ENCODE peak calls at places on chromosomes 2 and 18, in eight cellular contexts. T is heart left ventricle, Y is transverse colon, M is tibial nerve, S is right lobe of liver, V is GM12891, W is uterus, N is prostate gland. Q is an unnamed sample.

GRCh38 chr2:43174368-43175186 is 51.8 kb downstream of the ZFP36L2 start:
- DNase-seq in T (peak; percentile 60), Y (peak; percentile 72), M (no peak), S (no peak), V (peak; percentile 60), W (no peak), N (no peak), Q (no peak)

GRCh38 chr2:231563378-231563961 is 29.2 kb upstream of the TEX44 start:
- DNase-seq in T (peak; percentile 44), Y (peak; percentile 38), M (peak; percentile 28), S (no peak), V (peak; percentile 63), W (peak; percentile 58), N (no peak), Q (peak; percentile 65)

GRCh38 chr18:76823166-76823539 is 796 bp downstream of the ZNF236 start:
- DNase-seq in T (no peak), Y (peak; percentile 20), M (no peak), S (no peak), V (no peak), W (peak; percentile 28), N (no peak), Q (no peak)

GRCh38 chr2:239263937-239264837 is 136.6 kb downstream of the HDAC4 start:
- DNase-seq in T (peak; percentile 35), Y (peak; percentile 11), M (no peak), S (no peak), V (no peak), W (no peak), N (no peak), Q (peak; percentile 12)

GRCh38 chr2:45813003-45813601 is 161.6 kb downstream of the PRKCE start:
- DNase-seq in T (peak; percentile 52), Y (no peak), M (peak; percentile 40), S (no peak), V (no peak), W (peak; percentile 53), N (no peak), Q (no peak)

GRCh38 chr2:17182399-17182798 is 335.8 kb downstream of the RAD51AP2 start:
- DNase-seq in T (no peak), Y (no peak), M (no peak), S (no peak), V (no peak), W (no peak), N (no peak), Q (no peak)

GRCh38 chr2:30040147-30040546 is 106.7 kb upstream of the YPEL5 start:
- DNase-seq in T (no peak), Y (no peak), M (no peak), S (no peak), V (no peak), W (no peak), N (no peak), Q (no peak)

GRCh38 chr2:66581461-66582363 is 146.8 kb downstream of the MEIS1 start:
- DNase-seq in T (no peak), Y (no peak), M (no peak), S (no peak), V (no peak), W (peak; percentile 77), N (no peak), Q (no peak)

GRCh38 chr2:239300871-239301742 is 99.7 kb downstream of the HDAC4 start:
- DNase-seq in T (no peak), Y (peak; percentile 14), M (no peak), S (peak; percentile 42), V (no peak), W (peak; percentile 9), N (no peak), Q (no peak)

GRCh38 chr2:10278029-10278762 is 24.5 kb upstream of the HPCAL1 start:
- DNase-seq in T (peak; percentile 86), Y (peak; percentile 39), M (peak; percentile 55), S (peak; percentile 70), V (no peak), W (peak; percentile 83), N (no peak), Q (no peak)

GRCh38 chr2:223950448-223951347 is 5.6 kb upstream of the WDFY1 start:
- DNase-seq in T (no peak), Y (no peak), M (no peak), S (no peak), V (no peak), W (no peak), N (peak; percentile 29), Q (no peak)

GRCh38 chr2:145931836-145932352 is 1412.0 kb upstream of the ZEB2 start:
- DNase-seq in T (no peak), Y (no peak), M (no peak), S (no peak), V (no peak), W (no peak), N (no peak), Q (no peak)

GRCh38 chr2:4964579-4964978 is 727.6 kb upstream of the SOX11 start:
- DNase-seq in T (no peak), Y (no peak), M (no peak), S (no peak), V (no peak), W (no peak), N (no peak), Q (no peak)

GRCh38 chr18:1191341-1191740 is 286.7 kb downstream of the ADCYAP1 start:
- DNase-seq in T (no peak), Y (no peak), M (no peak), S (no peak), V (no peak), W (no peak), N (no peak), Q (no peak)

GRCh38 chr2:137826373-137827372 is 137.6 kb upstream of the HNMT start:
- DNase-seq in T (no peak), Y (no peak), M (no peak), S (no peak), V (no peak), W (no peak), N (no peak), Q (no peak)

GRCh38 chr2:231795525-231796327 is 9.5 kb downstream of the COPS7B start:
- DNase-seq in T (no peak), Y (peak; percentile 79), M (no peak), S (peak; percentile 82), V (no peak), W (no peak), N (peak; percentile 64), Q (peak; percentile 11)

GRCh38 chr2:235026137-235026536 is 74.3 kb downstream of the SH3BP4 start:
- DNase-seq in T (no peak), Y (peak; percentile 34), M (no peak), S (no peak), V (no peak), W (no peak), N (peak; percentile 91), Q (no peak)

GRCh38 chr18:7395566-7395965 is 164.7 kb downstream of the LRRC30 start:
- DNase-seq in T (no peak), Y (no peak), M (no peak), S (no peak), V (no peak), W (no peak), N (peak; percentile 22), Q (no peak)

GRCh38 chr2:157627594-157628281 is 926 bp downstream of the ACVR1C start:
- DNase-seq in T (no peak), Y (peak; percentile 82), M (no peak), S (peak; percentile 55), V (no peak), W (no peak), N (no peak), Q (no peak)

GRCh38 chr2:31028415-31028814 is 109.8 kb downstream of the GALNT14 start:
- DNase-seq in T (no peak), Y (no peak), M (no peak), S (no peak), V (no peak), W (no peak), N (no peak), Q (no peak)

GRCh38 chr2:88451647-88452150 is 794 bp downstream of the FOXI3 start:
- DNase-seq in T (no peak), Y (no peak), M (no peak), S (no peak), V (no peak), W (no peak), N (peak; percentile 7), Q (peak; percentile 3)

GRCh38 chr2:39124000-39124769 is 3.3 kb upstream of the SOS1 start:
- DNase-seq in T (peak; percentile 98), Y (peak; percentile 96), M (peak; percentile 84), S (peak; percentile 96), V (peak; percentile 75), W (peak; percentile 92), N (peak; percentile 94), Q (peak; percentile 98)
- TF ChIP-seq POLR2A in T (peak; percentile 88), Y (peak; percentile 85), M (peak; percentile 81), S (peak; percentile 68), V (peak; percentile 46), W (peak; percentile 83), N (peak; percentile 88), Q (peak; percentile 96)

GRCh38 chr2:3558205-3559014 is at the start of gene RNASEH1:
- DNase-seq in T (peak; percentile 99), Y (peak; percentile 99), M (peak; percentile 98), S (peak; percentile 99), V (peak; percentile 97), W (peak; percentile 97), N (peak; percentile 97), Q (peak; percentile 98)
- TF ChIP-seq POLR2A in T (peak; percentile 86), Y (peak; percentile 90), M (peak; percentile 84), S (peak; percentile 88), V (peak; percentile 90), W (peak; percentile 66), N (peak; percentile 66), Q (peak; percentile 94)

GRCh38 chr2:173355132-173355865 is 627 bp downstream of the CDCA7 start:
- DNase-seq in T (peak; percentile 53), Y (peak; percentile 47), M (no peak), S (no peak), V (peak; percentile 46), W (peak; percentile 30), N (peak; percentile 9), Q (peak; percentile 66)
- TF ChIP-seq POLR2A in T (no peak), Y (no peak), M (no peak), S (no peak), V (no peak), W (no peak), N (no peak), Q (no peak)

GRCh38 chr2:102063948-102064678 is 72.4 kb downstream of the IL1R2 start:
- DNase-seq in T (peak; percentile 93), Y (peak; percentile 81), M (peak; percentile 85), S (peak; percentile 77), V (no peak), W (peak; percentile 95), N (peak; percentile 81), Q (peak; percentile 96)
- TF ChIP-seq POLR2A in T (no peak), Y (no peak), M (no peak), S (no peak), V (no peak), W (no peak), N (no peak), Q (peak; percentile 66)

DNA sequence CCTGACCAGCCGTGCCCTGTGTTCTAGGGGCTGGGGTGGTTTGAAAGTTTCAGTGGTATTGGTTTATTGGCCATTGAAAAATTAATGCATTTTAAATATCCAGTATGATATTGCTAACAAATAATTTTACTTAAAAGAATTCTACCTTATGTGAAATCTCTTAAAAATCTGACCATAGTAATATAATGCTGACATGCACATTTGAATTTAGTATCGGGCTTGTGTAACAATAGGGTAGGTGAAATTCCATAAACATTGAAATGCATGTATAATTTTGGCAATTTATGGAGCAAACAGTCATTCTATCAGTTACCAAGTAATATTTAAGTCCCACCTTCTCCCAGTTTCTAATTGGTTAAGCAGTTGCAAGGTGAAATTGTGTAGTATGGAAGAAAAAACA is 170.5 kb downstream of the DCDC2C start:
- DNase-seq in T (no peak), Y (no peak), M (no peak), S (no peak), V (no peak), W (no peak), N (no peak), Q (no peak)
- TF ChIP-seq POLR2A in T (no peak), Y (no peak), M (no peak), S (no peak), V (no peak), W (no peak), N (no peak), Q (no peak)

GRCh38 chr2:71000780-71001591 is 6.3 kb upstream of the TEX261 start:
- DNase-seq in T (peak; percentile 77), Y (peak; percentile 83), M (peak; percentile 59), S (peak; percentile 80), V (peak; percentile 71), W (peak; percentile 58), N (peak; percentile 36), Q (peak; percentile 83)
- TF ChIP-seq POLR2A in T (no peak), Y (no peak), M (no peak), S (no peak), V (no peak), W (no peak), N (no peak), Q (no peak)